ENCODE peak calls at places on chromosomes 3 and 15, in seven cellular contexts. One of them, this sample, is unnamed.

GRCh38 chr3:37499820-37500219 is 325.4 kb upstream of the LRRFIP2 start:
- DNase-seq in NCI-H524: no peak
- DNase-seq in astrocyte of the spinal cord: no peak
- DNase-seq in RWPE1: no peak
- DNase-seq in choroid plexus epithelial cell: no peak
- DNase-seq in WTC11: no peak
- DNase-seq in Caki2: no peak
- DNase-seq in this sample: no peak

GRCh38 chr15:52417501-52417900 is 111.2 kb downstream of the MYO5A start:
- DNase-seq in NCI-H524: no peak
- DNase-seq in astrocyte of the spinal cord: peak; percentile 33
- DNase-seq in RWPE1: peak; percentile 16
- DNase-seq in choroid plexus epithelial cell: no peak
- DNase-seq in WTC11: no peak
- DNase-seq in Caki2: no peak
- DNase-seq in this sample: no peak

GRCh38 chr15:49876401-49877038 is 242.5 kb downstream of the ATP8B4 start:
- DNase-seq in NCI-H524: no peak
- DNase-seq in astrocyte of the spinal cord: no peak
- DNase-seq in RWPE1: no peak
- DNase-seq in choroid plexus epithelial cell: peak; percentile 9
- DNase-seq in WTC11: peak; percentile 53
- DNase-seq in Caki2: no peak
- DNase-seq in this sample: no peak

GRCh38 chr3:194604126-194604525 is 29.1 kb downstream of the TMEM44 start:
- DNase-seq in NCI-H524: no peak
- DNase-seq in astrocyte of the spinal cord: no peak
- DNase-seq in RWPE1: no peak
- DNase-seq in choroid plexus epithelial cell: no peak
- DNase-seq in WTC11: no peak
- DNase-seq in Caki2: no peak
- DNase-seq in this sample: no peak

GRCh38 chr3:157145566-157145965 is 14.4 kb downstream of the CCNL1 start:
- DNase-seq in NCI-H524: no peak
- DNase-seq in astrocyte of the spinal cord: no peak
- DNase-seq in RWPE1: no peak
- DNase-seq in choroid plexus epithelial cell: no peak
- DNase-seq in WTC11: no peak
- DNase-seq in Caki2: no peak
- DNase-seq in this sample: no peak

GRCh38 chr3:8767181-8767666 is 2.2 kb downstream of the OXTR start:
- DNase-seq in NCI-H524: no peak
- DNase-seq in astrocyte of the spinal cord: no peak
- DNase-seq in RWPE1: no peak
- DNase-seq in choroid plexus epithelial cell: no peak
- DNase-seq in WTC11: no peak
- DNase-seq in Caki2: no peak
- DNase-seq in this sample: no peak

GRCh38 chr15:68205949-68206539 is 912 bp upstream of the CALML4 start:
- DNase-seq in NCI-H524: no peak
- DNase-seq in astrocyte of the spinal cord: no peak
- DNase-seq in RWPE1: no peak
- DNase-seq in choroid plexus epithelial cell: no peak
- DNase-seq in WTC11: peak; percentile 51
- DNase-seq in Caki2: no peak
- DNase-seq in this sample: no peak

GRCh38 chr3:126098391-126098858 is 14.5 kb upstream of the SLC41A3 start:
- DNase-seq in NCI-H524: no peak
- DNase-seq in astrocyte of the spinal cord: peak; percentile 79
- DNase-seq in RWPE1: no peak
- DNase-seq in choroid plexus epithelial cell: peak; percentile 92
- DNase-seq in WTC11: no peak
- DNase-seq in Caki2: no peak
- DNase-seq in this sample: no peak

GRCh38 chr3:106673926-106674569 is 703.2 kb upstream of the CCDC54 start:
- DNase-seq in NCI-H524: no peak
- DNase-seq in astrocyte of the spinal cord: no peak
- DNase-seq in RWPE1: no peak
- DNase-seq in choroid plexus epithelial cell: no peak
- DNase-seq in WTC11: no peak
- DNase-seq in Caki2: no peak
- DNase-seq in this sample: no peak